ENCODE peak calls at places on chromosomes 4 and X, in four cellular contexts. One of them, this sample, is unnamed.

GRCh38 chr4:37844204-37844603 is 17.7 kb downstream of the PGM2 start:
- DNase-seq in OCI-LY7: no peak
- DNase-seq in CD8-positive, alpha-beta memory T cell: no peak
- DNase-seq in fibroblast of pulmonary artery: no peak
- DNase-seq in this sample: no peak

GRCh38 chr4:98970386-98970785 is 25.1 kb upstream of the METAP1 start:
- DNase-seq in OCI-LY7: no peak
- DNase-seq in fibroblast of pulmonary artery: no peak
- DNase-seq in CD8-positive, alpha-beta memory T cell: no peak
- DNase-seq in this sample: no peak

GRCh38 chr4:94453534-94453963 is 1.8 kb downstream of the PDLIM5 start:
- DNase-seq in CD8-positive, alpha-beta memory T cell: no peak
- DNase-seq in fibroblast of pulmonary artery: no peak
- DNase-seq in OCI-LY7: no peak
- DNase-seq in this sample: no peak

GRCh38 chr4:9384126-9384525 is 21.2 kb downstream of the USP17L30 start:
- DNase-seq in OCI-LY7: no peak
- DNase-seq in CD8-positive, alpha-beta memory T cell: no peak
- DNase-seq in fibroblast of pulmonary artery: no peak
- DNase-seq in this sample: no peak

GRCh38 chr4:110196871-110197420 is 1.5 kb downstream of the ELOVL6 start:
- DNase-seq in fibroblast of pulmonary artery: no peak
- DNase-seq in OCI-LY7: peak
- DNase-seq in CD8-positive, alpha-beta memory T cell: peak
- DNase-seq in this sample: peak

GRCh38 chrX:53318766-53319353 is 37.5 kb upstream of the IQSEC2 start:
- DNase-seq in fibroblast of pulmonary artery: no peak
- DNase-seq in CD8-positive, alpha-beta memory T cell: no peak
- DNase-seq in OCI-LY7: no peak
- DNase-seq in this sample: no peak

GRCh38 chr4:75672461-75673026 is 667 bp downstream of the G3BP2 start:
- DNase-seq in fibroblast of pulmonary artery: peak
- DNase-seq in OCI-LY7: peak
- DNase-seq in CD8-positive, alpha-beta memory T cell: peak
- DNase-seq in this sample: peak

GRCh38 chrX:13380230-13380629 is 60.4 kb upstream of the ATXN3L start:
- DNase-seq in OCI-LY7: no peak
- DNase-seq in CD8-positive, alpha-beta memory T cell: no peak
- DNase-seq in fibroblast of pulmonary artery: peak
- DNase-seq in this sample: no peak

GRCh38 chr4:156298230-156298629 is 344.6 kb upstream of the CTSO start:
- DNase-seq in OCI-LY7: no peak
- DNase-seq in CD8-positive, alpha-beta memory T cell: no peak
- DNase-seq in fibroblast of pulmonary artery: peak
- DNase-seq in this sample: no peak

GRCh38 chr4:110289601-110290100 is 91.2 kb upstream of the ELOVL6 start:
- DNase-seq in CD8-positive, alpha-beta memory T cell: no peak
- DNase-seq in fibroblast of pulmonary artery: no peak
- DNase-seq in OCI-LY7: no peak
- DNase-seq in this sample: no peak

GRCh38 chr4:66558651-66559050 is 888.4 kb upstream of the EPHA5 start:
- DNase-seq in fibroblast of pulmonary artery: peak
- DNase-seq in CD8-positive, alpha-beta memory T cell: no peak
- DNase-seq in OCI-LY7: no peak
- DNase-seq in this sample: no peak

GRCh38 chrX:149495573-149496071 is 9.5 kb downstream of the IDS start:
- DNase-seq in OCI-LY7: no peak
- DNase-seq in fibroblast of pulmonary artery: peak
- DNase-seq in CD8-positive, alpha-beta memory T cell: no peak
- DNase-seq in this sample: no peak

GRCh38 chrX:151875270-151876026 is 37.2 kb upstream of the MAGEA4 start:
- DNase-seq in fibroblast of pulmonary artery: no peak
- DNase-seq in CD8-positive, alpha-beta memory T cell: no peak
- DNase-seq in OCI-LY7: no peak
- DNase-seq in this sample: no peak

GRCh38 chrX:154840856-154841255 is 6.4 kb upstream of the SMIM9 start:
- DNase-seq in fibroblast of pulmonary artery: peak
- DNase-seq in OCI-LY7: peak
- DNase-seq in CD8-positive, alpha-beta memory T cell: no peak
- DNase-seq in this sample: no peak

GRCh38 chr4:173399016-173399415 is at the start of gene SCRG1:
- DNase-seq in CD8-positive, alpha-beta memory T cell: no peak
- DNase-seq in OCI-LY7: no peak
- DNase-seq in fibroblast of pulmonary artery: no peak
- DNase-seq in this sample: no peak

GRCh38 chrX:149909324-149910177 is 19.8 kb upstream of the HSFX4 start:
- DNase-seq in fibroblast of pulmonary artery: no peak
- DNase-seq in CD8-positive, alpha-beta memory T cell: peak
- DNase-seq in OCI-LY7: no peak
- DNase-seq in this sample: no peak

GRCh38 chr4:56219447-56219846 is 167.8 kb downstream of the AASDH start:
- DNase-seq in CD8-positive, alpha-beta memory T cell: no peak
- DNase-seq in OCI-LY7: no peak
- DNase-seq in fibroblast of pulmonary artery: no peak
- DNase-seq in this sample: no peak

GRCh38 chr4:163132469-163133222 is 34.0 kb downstream of the NAF1 start:
- DNase-seq in fibroblast of pulmonary artery: no peak
- DNase-seq in OCI-LY7: no peak
- DNase-seq in CD8-positive, alpha-beta memory T cell: no peak
- DNase-seq in this sample: no peak

GRCh38 chr4:24568425-24568824 is 15.9 kb downstream of the DHX15 start:
- DNase-seq in OCI-LY7: no peak
- DNase-seq in CD8-positive, alpha-beta memory T cell: no peak
- DNase-seq in fibroblast of pulmonary artery: peak
- DNase-seq in this sample: no peak

GRCh38 chr4:113049421-113050355 is at the start of gene ANK2:
- DNase-seq in fibroblast of pulmonary artery: no peak
- DNase-seq in CD8-positive, alpha-beta memory T cell: no peak
- DNase-seq in OCI-LY7: no peak
- DNase-seq in this sample: no peak
- H3K4me3 ChIP-seq in fibroblast of pulmonary artery: no peak
- H3K4me3 ChIP-seq in CD8-positive, alpha-beta memory T cell: no peak
- H3K4me3 ChIP-seq in OCI-LY7: no peak
- H3K4me3 ChIP-seq in this sample: no peak

GRCh38 chrX:71254092-71254941 is at the start of gene ZMYM3:
- DNase-seq in CD8-positive, alpha-beta memory T cell: peak
- DNase-seq in OCI-LY7: peak
- DNase-seq in fibroblast of pulmonary artery: peak
- DNase-seq in this sample: peak

GRCh38 chrX:71250856-71251255 is 3.1 kb downstream of the ZMYM3 start:
- DNase-seq in CD8-positive, alpha-beta memory T cell: no peak
- DNase-seq in fibroblast of pulmonary artery: no peak
- DNase-seq in OCI-LY7: no peak
- DNase-seq in this sample: no peak

GRCh38 chrX:71251456-71251973 is 2.4 kb downstream of the ZMYM3 start:
- DNase-seq in OCI-LY7: no peak
- DNase-seq in fibroblast of pulmonary artery: no peak
- DNase-seq in CD8-positive, alpha-beta memory T cell: no peak
- DNase-seq in this sample: no peak

GRCh38 chrX:71253253-71254091 is 468 bp downstream of the ZMYM3 start:
- DNase-seq in fibroblast of pulmonary artery: peak
- DNase-seq in OCI-LY7: peak
- DNase-seq in CD8-positive, alpha-beta memory T cell: peak
- DNase-seq in this sample: peak

GRCh38 chrX:71252221-71252620 is 1.7 kb downstream of the ZMYM3 start:
- DNase-seq in CD8-positive, alpha-beta memory T cell: no peak
- DNase-seq in fibroblast of pulmonary artery: no peak
- DNase-seq in OCI-LY7: no peak
- DNase-seq in this sample: no peak
- H3K4me3 ChIP-seq in CD8-positive, alpha-beta memory T cell: no peak
- H3K4me3 ChIP-seq in fibroblast of pulmonary artery: peak
- H3K4me3 ChIP-seq in OCI-LY7: peak
- H3K4me3 ChIP-seq in this sample: no peak

GRCh38 chr4:122639181-122639580 is 18.3 kb upstream of the IL21 start:
- DNase-seq in fibroblast of pulmonary artery: no peak
- DNase-seq in CD8-positive, alpha-beta memory T cell: no peak
- DNase-seq in OCI-LY7: no peak
- DNase-seq in this sample: no peak

GRCh38 chr4:122632396-122633143 is 11.7 kb upstream of the IL21 start:
- DNase-seq in OCI-LY7: no peak
- DNase-seq in CD8-positive, alpha-beta memory T cell: no peak
- DNase-seq in fibroblast of pulmonary artery: peak
- DNase-seq in this sample: no peak

GRCh38 chr4:122636697-122637096 is 15.8 kb upstream of the IL21 start:
- DNase-seq in CD8-positive, alpha-beta memory T cell: no peak
- DNase-seq in fibroblast of pulmonary artery: no peak
- DNase-seq in OCI-LY7: no peak
- DNase-seq in this sample: no peak

GRCh38 chr4:122633211-122633610 is 12.3 kb upstream of the IL21 start:
- DNase-seq in OCI-LY7: no peak
- DNase-seq in CD8-positive, alpha-beta memory T cell: no peak
- DNase-seq in fibroblast of pulmonary artery: peak
- DNase-seq in this sample: no peak

GRCh38 chr4:122635205-122635604 is 14.3 kb upstream of the IL21 start:
- DNase-seq in OCI-LY7: no peak
- DNase-seq in fibroblast of pulmonary artery: peak
- DNase-seq in CD8-positive, alpha-beta memory T cell: peak
- DNase-seq in this sample: no peak
- H3K4me3 ChIP-seq in OCI-LY7: no peak
- H3K4me3 ChIP-seq in fibroblast of pulmonary artery: no peak
- H3K4me3 ChIP-seq in CD8-positive, alpha-beta memory T cell: no peak
- H3K4me3 ChIP-seq in this sample: no peak

DNA sequence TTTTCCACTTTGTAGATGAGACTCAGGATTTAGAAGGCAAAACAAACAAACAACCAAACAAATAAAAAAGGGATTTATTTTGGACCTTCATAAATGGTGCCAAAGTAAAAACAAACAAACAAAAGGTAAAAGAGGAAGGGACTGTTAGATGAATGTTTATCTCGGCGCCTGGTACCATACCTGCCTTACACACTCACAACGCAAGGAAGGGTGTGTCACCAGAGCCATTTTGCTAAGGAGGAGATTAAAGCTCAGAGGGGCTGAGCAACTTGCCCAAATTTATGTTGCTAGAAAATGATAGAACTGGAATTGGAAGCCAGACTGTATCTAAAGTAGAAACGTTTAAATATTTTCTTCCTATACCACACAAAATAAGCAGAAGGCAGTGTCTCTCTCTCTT is 29.5 kb upstream of the BOD1L1 start:
- DNase-seq in CD8-positive, alpha-beta memory T cell: no peak
- DNase-seq in fibroblast of pulmonary artery: no peak
- DNase-seq in OCI-LY7: no peak
- DNase-seq in this sample: no peak
- H3K4me3 ChIP-seq in CD8-positive, alpha-beta memory T cell: peak
- H3K4me3 ChIP-seq in fibroblast of pulmonary artery: peak
- H3K4me3 ChIP-seq in OCI-LY7: peak
- H3K4me3 ChIP-seq in this sample: peak

This sample was measured in effector memory CD4-positive, alpha-beta T cell.